ENCODE peak calls at places on chromosomes 6 and 20, in seven cellular contexts. B, Q, H, P, O, X and T are unnamed samples. For H3K27me3 and H3K4me1, the result is how much of the 10 kb centered on the place peaks cover.

GRCh38 chr20:33415948-33416347 is 14.6 kb upstream of the CDK5RAP1 start:
- DNase-seq in B (peak), Q (no peak), H (peak), P (no peak), O (no peak), X (peak), T (peak)

GRCh38 chr20:10427060-10427692 is 6.8 kb downstream of the MKKS start:
- DNase-seq in B (peak), Q (peak), H (peak), P (no peak), O (no peak), X (peak), T (peak)

GRCh38 chr20:38932457-38933120 is 6.4 kb downstream of the FAM83D start:
- DNase-seq in B (no peak), Q (no peak), H (no peak), P (no peak), O (no peak), X (no peak), T (peak)

GRCh38 chr6:40299666-40300065 is 287.5 kb downstream of the LRFN2 start:
- DNase-seq in B (no peak), Q (no peak), H (no peak), P (no peak), O (no peak), X (no peak), T (no peak)

GRCh38 chr20:24781061-24781980 is 167.7 kb upstream of the CST7 start:
- DNase-seq in B (peak), Q (no peak), H (no peak), P (no peak), O (no peak), X (peak), T (peak)

GRCh38 chr20:19812056-19812455 is 54.0 kb downstream of the RIN2 start:
- DNase-seq in B (no peak), Q (no peak), H (no peak), P (no peak), O (no peak), X (no peak), T (peak)

GRCh38 chr20:8454137-8454712 is 322.2 kb downstream of the PLCB1 start:
- DNase-seq in B (no peak), Q (no peak), H (no peak), P (peak), O (no peak), X (peak), T (peak)

GRCh38 chr20:3134151-3134550 is 25.5 kb downstream of the FASTKD5 start:
- DNase-seq in B (no peak), Q (no peak), H (no peak), P (no peak), O (no peak), X (no peak), T (peak)

GRCh38 chr6:20534906-20535305 is 649 bp downstream of the CDKAL1 start:
- DNase-seq in B (no peak), Q (no peak), H (no peak), P (no peak), O (no peak), X (no peak), T (peak)

GRCh38 chr6:60867548-60867947 is 1418.5 kb downstream of the KHDRBS2 start:
- DNase-seq in B (no peak), Q (no peak), H (no peak), P (no peak), O (no peak), X (no peak), T (no peak)

GRCh38 chr6:117666881-117667280 is 8.4 kb upstream of the NUS1 start:
- DNase-seq in B (no peak), Q (no peak), H (no peak), P (no peak), O (no peak), X (no peak), T (no peak)

GRCh38 chr6:100203391-100203790 is 209.4 kb upstream of the MCHR2 start:
- DNase-seq in B (no peak), Q (no peak), H (no peak), P (peak), O (no peak), X (peak), T (peak)

GRCh38 chr6:41813469-41813868 is 26.0 kb downstream of the TOMM6 start:
- DNase-seq in B (no peak), Q (no peak), H (no peak), P (no peak), O (no peak), X (peak), T (no peak)

GRCh38 chr6:17429381-17430061 is 36.1 kb downstream of the CAP2 start:
- DNase-seq in B (no peak), Q (no peak), H (no peak), P (no peak), O (no peak), X (no peak), T (peak)

GRCh38 chr6:158834675-158835385 is 15.7 kb upstream of the EZR start:
- DNase-seq in B (no peak), Q (no peak), H (no peak), P (no peak), O (no peak), X (no peak), T (no peak)

GRCh38 chr6:136711644-136712043 is 80.6 kb downstream of the MAP3K5 start:
- DNase-seq in B (no peak), Q (no peak), H (no peak), P (no peak), O (no peak), X (no peak), T (no peak)

GRCh38 chr20:50586531-50587232 is 76.5 kb downstream of the PTPN1 start:
- DNase-seq in B (no peak), Q (no peak), H (no peak), P (no peak), O (no peak), X (no peak), T (no peak)

GRCh38 chr6:2103644-2104523 is 141.5 kb downstream of the GMDS start:
- DNase-seq in B (peak), Q (no peak), H (no peak), P (peak), O (no peak), X (peak), T (peak)

GRCh38 chr20:52103469-52103910 is 88.1 kb downstream of the ZFP64 start:
- DNase-seq in B (no peak), Q (no peak), H (no peak), P (no peak), O (no peak), X (no peak), T (peak)

GRCh38 chr6:107080036-107080435 is 35.3 kb downstream of the BEND3 start:
- DNase-seq in B (peak), Q (no peak), H (no peak), P (peak), O (no peak), X (peak), T (peak)

GRCh38 chr6:23180504-23181293 is 611.3 kb downstream of the HDGFL1 start:
- DNase-seq in B (no peak), Q (peak), H (peak), P (no peak), O (no peak), X (no peak), T (peak)

GRCh38 chr20:48682529-48683385 is 145.0 kb downstream of the PREX1 start:
- DNase-seq in B (peak), Q (peak), H (peak), P (no peak), O (peak), X (no peak), T (peak)

GRCh38 chr6:18246205-18246604 is 18.1 kb downstream of the DEK start:
- DNase-seq in B (no peak), Q (no peak), H (no peak), P (no peak), O (no peak), X (peak), T (no peak)

GRCh38 chr6:11538049-11538798 is 675 bp downstream of the TMEM170B start:
- DNase-seq in B (peak), Q (peak), H (peak), P (no peak), O (no peak), X (no peak), T (peak)

GRCh38 chr20:61932199-61932592 is 133.5 kb downstream of the TAF4 start:
- DNase-seq in B (no peak), Q (peak), H (peak), P (no peak), O (no peak), X (no peak), T (no peak)

GRCh38 chr20:34512266-34512954 is 3.8 kb upstream of the DYNLRB1 start:
- DNase-seq in B (no peak), Q (no peak), H (no peak), P (no peak), O (no peak), X (no peak), T (no peak)

GRCh38 chr6:25105070-25105925 is 169.5 kb upstream of the RIPOR2 start:
- DNase-seq in B (no peak), Q (no peak), H (no peak), P (no peak), O (no peak), X (peak), T (peak)

GRCh38 chr6:108831104-108831503 is 17.1 kb upstream of the ARMC2 start:
- DNase-seq in B (no peak), Q (no peak), H (no peak), P (no peak), O (peak), X (no peak), T (peak)

GRCh38 chr6:323730-324088 is 31.4 kb downstream of the DUSP22 start:
- DNase-seq in B (no peak), Q (no peak), H (no peak), P (no peak), O (no peak), X (no peak), T (no peak)

GRCh38 chr20:50788045-50788867 is 6.6 kb upstream of the BCAS4 start:
- DNase-seq in B (no peak), Q (no peak), H (no peak), P (peak), O (no peak), X (peak), T (peak)

GRCh38 chr6:136524339-136524935 is 25.8 kb downstream of the MAP7 start:
- DNase-seq in B (no peak), Q (no peak), H (no peak), P (no peak), O (no peak), X (no peak), T (no peak)

GRCh38 chr6:27757307-27757706 is 154.9 kb downstream of the OR2B2 start:
- DNase-seq in B (no peak), Q (peak), H (no peak), P (no peak), O (peak), X (no peak), T (no peak)

GRCh38 chr6:27752038-27752885 is 159.9 kb downstream of the OR2B2 start:
- DNase-seq in B (peak), Q (peak), H (no peak), P (peak), O (peak), X (peak), T (peak)

GRCh38 chr6:27754408-27754782 is 157.8 kb downstream of the OR2B2 start:
- DNase-seq in B (no peak), Q (no peak), H (no peak), P (no peak), O (no peak), X (no peak), T (no peak)

GRCh38 chr6:27755768-27756167 is 156.4 kb downstream of the OR2B2 start:
- DNase-seq in B (no peak), Q (no peak), H (no peak), P (no peak), O (no peak), X (no peak), T (no peak)

GRCh38 chr6:27753668-27754407 is 158.4 kb downstream of the OR2B2 start:
- DNase-seq in B (peak), Q (peak), H (peak), P (peak), O (peak), X (peak), T (peak)
- H3K4me3 ChIP-seq in B (peak), Q (no peak), H (peak), P (peak), O (peak), X (peak), T (peak)

GRCh38 chr6:6654599-6655575 is 66.4 kb downstream of the LY86 start:
- DNase-seq in B (no peak), Q (no peak), H (peak), P (no peak), O (no peak), X (no peak), T (no peak)
- H3K27me3 ChIP-seq in B (under half), Q (under half), H (under half), P (under half), O (under half), X (under half), T (under half)

GRCh38 chr6:149487316-149487715 is 2.5 kb upstream of the ZC3H12D start:
- DNase-seq in B (no peak), Q (no peak), H (no peak), P (no peak), O (no peak), X (no peak), T (no peak)

GRCh38 chr6:149482542-149483261 is 2.1 kb downstream of the ZC3H12D start:
- DNase-seq in B (no peak), Q (no peak), H (no peak), P (no peak), O (no peak), X (no peak), T (no peak)

GRCh38 chr6:149483302-149483701 is 1.5 kb downstream of the ZC3H12D start:
- DNase-seq in B (no peak), Q (no peak), H (no peak), P (no peak), O (no peak), X (no peak), T (no peak)

GRCh38 chr6:149484733-149485700 is at the start of gene ZC3H12D:
- DNase-seq in B (peak), Q (peak), H (peak), P (peak), O (no peak), X (peak), T (peak)

GRCh38 chr6:149483849-149484635 is 772 bp downstream of the ZC3H12D start:
- DNase-seq in B (no peak), Q (no peak), H (no peak), P (no peak), O (no peak), X (no peak), T (no peak)
- H3K4me1 ChIP-seq in B (under half), Q (under half), H (under half), P (under half), O (under half), X (under half), T (under half)

GRCh38 chr6:170439366-170440351 is 113.4 kb downstream of the PSMB1 start:
- DNase-seq in B (peak), Q (no peak), H (no peak), P (no peak), O (no peak), X (no peak), T (no peak)
- H3K4me3 ChIP-seq in B (no peak), Q (no peak), H (no peak), P (no peak), O (no peak), X (no peak), T (no peak)